ENCODE peak calls at places on chromosomes 7 and 10, in ten cellular contexts. E, D, O, W, K, I, M, X, P and B are unnamed samples.
A peak's percentile ranks its signal among the peaks of the same experiment; 100 is the strongest.

GRCh38 chr7:41756783-41757182 is 53.9 kb upstream of the INHBA start:
- DNase-seq in P (no peak), D (no peak), K (no peak), O (no peak), M (no peak), X (no peak), I (no peak), E (no peak), W (no peak), B (no peak)

GRCh38 chr7:2637505-2638223 is 5.9 kb downstream of the TTYH3 start:
- DNase-seq in M (no peak), E (peak; percentile 90), K (peak; percentile 51), X (no peak), D (no peak), I (no peak), O (no peak), W (no peak), P (no peak), B (no peak)

GRCh38 chr10:107984581-107984980 is 820.1 kb upstream of the SORCS1 start:
- DNase-seq in E (no peak), I (no peak), O (no peak), M (no peak), P (no peak), X (no peak), D (no peak), K (no peak), W (no peak), B (no peak)

GRCh38 chr7:25586513-25586912 is 358.2 kb upstream of the NPVF start:
- DNase-seq in I (no peak), O (no peak), E (peak; percentile 47), X (no peak), P (no peak), W (no peak), M (no peak), D (no peak), K (no peak), B (no peak)

GRCh38 chr10:128178319-128178937 is 52.2 kb upstream of the MKI67 start:
- DNase-seq in O (peak; percentile 60), P (no peak), M (no peak), I (peak; percentile 9), K (no peak), W (no peak), X (peak; percentile 13), D (peak; percentile 45), E (peak; percentile 63), B (no peak)

GRCh38 chr10:86393401-86393800 is 26.8 kb upstream of the GRID1 start:
- DNase-seq in I (no peak), P (no peak), K (no peak), D (no peak), E (no peak), X (no peak), W (no peak), O (no peak), M (no peak), B (no peak)

GRCh38 chr7:103989785-103990775 is 622 bp upstream of the RELN start:
- DNase-seq in E (no peak), M (no peak), X (no peak), O (peak; percentile 82), W (peak; percentile 67), K (peak; percentile 13), P (peak; percentile 4), I (no peak), D (peak; percentile 48), B (peak; percentile 57)

GRCh38 chr10:21526184-21526951 is 886 bp upstream of the SKIDA1 start:
- DNase-seq in O (no peak), X (peak; percentile 58), I (peak; percentile 62), W (peak; percentile 49), D (no peak), M (peak; percentile 75), P (peak; percentile 61), E (peak; percentile 69), K (peak; percentile 82), B (peak; percentile 83)